ENCODE peak calls at places on chromosomes 1 and 21, in six cellular contexts. U is GF-D8; S is nephron progenitor cell; D is neural progenitor cell; V is stimulated activated CD4-positive, alpha-beta T cell treated with anti-CD3 and anti-CD28 coated beads, Interleukin-12 subunit alpha, Interleukin-12 subunit beta, amount 100 ng/mL, for 4 hours; R is activated effector memory CD4-positive, alpha-beta T cell treated with anti-CD3 and anti-CD28 coated beads, Interleukin-2, amount 50 U/mL, for 16 hours. F is an unnamed sample.

GRCh38 chr1:205935869-205936268 is 7.4 kb downstream of the SLC26A9 start:
- DNase-seq in U (no peak), S (no peak), D (no peak), V (no peak), R (no peak), F (no peak)

GRCh38 chr1:203202431-203203245 is 16.1 kb upstream of the CHI3L1 start:
- DNase-seq in U (no peak), S (no peak), D (no peak), V (no peak), R (peak; percentile 4), F (no peak)

GRCh38 chr1:184828369-184828717 is 73.7 kb upstream of the EDEM3 start:
- DNase-seq in U (no peak), S (no peak), D (no peak), V (no peak), R (no peak), F (no peak)

GRCh38 chr1:154352581-154353459 is 27.5 kb downstream of the ATP8B2 start:
- DNase-seq in U (peak; percentile 44), S (peak; percentile 66), D (peak; percentile 72), V (peak; percentile 34), R (peak; percentile 83), F (peak; percentile 70)

GRCh38 chr1:70411360-70411844 is 334 bp downstream of the CTH start:
- DNase-seq in U (no peak), S (no peak), D (no peak), V (no peak), R (no peak), F (peak; percentile 1)

GRCh38 chr1:244046907-244047738 is 4.0 kb upstream of the ZBTB18 start:
- DNase-seq in U (no peak), S (no peak), D (no peak), V (no peak), R (no peak), F (no peak)

GRCh38 chr1:244319283-244320132 is 132.2 kb downstream of the ADSS2 start:
- DNase-seq in U (peak; percentile 93), S (no peak), D (no peak), V (no peak), R (peak; percentile 67), F (peak; percentile 35)

GRCh38 chr1:61921435-61921834 is 179.2 kb downstream of the PATJ start:
- DNase-seq in U (no peak), S (no peak), D (no peak), V (no peak), R (no peak), F (no peak)

GRCh38 chr1:91684599-91685196 is 184.0 kb downstream of the CDC7 start:
- DNase-seq in U (no peak), S (no peak), D (no peak), V (no peak), R (no peak), F (no peak)

GRCh38 chr1:163170975-163171676 is 31.6 kb downstream of the RGS5 start:
- DNase-seq in U (no peak), S (no peak), D (no peak), V (no peak), R (no peak), F (no peak)

GRCh38 chr21:15826908-15827601 is 97.3 kb downstream of the USP25 start:
- DNase-seq in U (no peak), S (no peak), D (no peak), V (no peak), R (no peak), F (no peak)

F was measured in trophoblast cell.